ENCODE peak calls at places on chromosomes 2 and 18, in eight cellular contexts. Y is IMR-90, K is HCT116, A is GM12878, X is HepG2, F is A549, G is K562, V is SK-N-SH. D is an unnamed sample.

GRCh38 chr2:67309281-67309680 is 87.9 kb upstream of the ETAA1 start:
- DNase-seq in G (no peak), Y (peak; percentile 54), A (no peak), F (peak; percentile 55), X (peak; percentile 89), V (no peak), K (no peak), D (no peak)

GRCh38 chr2:129812071-129812470 is 167.4 kb upstream of the RAB6C start:
- DNase-seq in G (no peak), V (no peak), F (no peak), K (no peak), X (peak; percentile 20), A (peak; percentile 33), Y (no peak), D (no peak)

GRCh38 chr2:31286961-31287550 is 53.1 kb downstream of the EHD3 start:
- DNase-seq in Y (no peak), K (no peak), V (no peak), X (no peak), A (no peak), F (no peak), G (no peak), D (no peak)

GRCh38 chr2:201574754-201575153 is 68.5 kb downstream of the TMEM237 start:
- DNase-seq in K (no peak), A (no peak), X (no peak), G (no peak), Y (no peak), F (no peak), V (no peak), D (no peak)

GRCh38 chr2:160367887-160368286 is 125.7 kb downstream of the RBMS1 start:
- DNase-seq in K (no peak), V (no peak), Y (peak; percentile 98), F (peak; percentile 34), X (no peak), A (peak; percentile 7), G (no peak), D (no peak)

GRCh38 chr2:239273280-239274234 is 127.3 kb downstream of the HDAC4 start:
- DNase-seq in A (no peak), K (no peak), F (no peak), Y (no peak), V (no peak), X (no peak), G (no peak), D (no peak)

GRCh38 chr2:241734467-241735208 is at the start of gene D2HGDH:
- DNase-seq in A (no peak), F (peak; percentile 86), G (peak; percentile 91), V (peak; percentile 99), K (peak; percentile 47), X (peak; percentile 80), Y (peak; percentile 67), D (peak; percentile 50)

GRCh38 chr18:60962629-60963028 is 370.6 kb upstream of the CDH20 start:
- DNase-seq in X (no peak), K (no peak), G (no peak), Y (no peak), F (no peak), A (no peak), V (no peak), D (no peak)

GRCh38 chr2:188391354-188391753 is 99.7 kb downstream of the GULP1 start:
- DNase-seq in V (no peak), K (no peak), A (no peak), G (no peak), F (no peak), Y (peak; percentile 18), X (no peak), D (no peak)

GRCh38 chr2:10353931-10354330 is 51.2 kb downstream of the HPCAL1 start:
- DNase-seq in G (no peak), F (no peak), K (no peak), V (no peak), Y (no peak), X (no peak), A (no peak), D (no peak)

GRCh38 chr2:10349725-10350124 is 47.0 kb downstream of the HPCAL1 start:
- DNase-seq in G (no peak), X (no peak), K (no peak), V (no peak), A (no peak), F (no peak), Y (no peak), D (no peak)

GRCh38 chr2:10352361-10352760 is 49.7 kb downstream of the HPCAL1 start:
- DNase-seq in G (no peak), Y (no peak), K (no peak), F (no peak), V (no peak), X (no peak), A (no peak), D (no peak)

GRCh38 chr2:10352972-10353371 is 50.3 kb downstream of the HPCAL1 start:
- DNase-seq in A (no peak), V (no peak), K (no peak), X (no peak), Y (no peak), G (no peak), F (no peak), D (no peak)

DNA sequence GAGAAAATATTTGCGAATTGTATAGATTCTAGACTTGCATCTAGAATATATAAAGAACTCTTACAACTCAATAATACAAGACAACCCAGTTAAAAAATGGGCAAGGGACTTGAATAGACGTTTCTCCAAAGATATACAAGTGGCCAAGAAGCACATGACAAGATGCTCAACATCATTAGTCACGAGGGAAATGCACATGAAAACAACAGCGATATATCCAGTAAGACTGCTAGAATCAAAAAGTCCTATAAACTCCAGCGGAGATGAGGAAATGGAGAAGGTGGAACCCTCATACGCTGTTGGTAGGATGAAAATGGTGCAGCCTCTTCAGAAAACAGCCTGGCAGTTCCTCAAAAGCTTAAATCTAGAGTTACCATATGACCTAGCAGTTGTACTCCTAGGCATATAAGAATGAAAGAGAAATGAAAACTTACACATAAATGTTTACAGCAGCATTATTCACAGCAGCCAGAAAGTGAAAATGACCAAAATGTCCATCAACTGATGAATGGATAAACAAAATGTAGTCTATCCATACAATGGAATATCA is 48.0 kb downstream of the HPCAL1 start:
- DNase-seq in X (no peak), A (no peak), K (no peak), G (no peak), V (no peak), Y (no peak), F (no peak), D (no peak)
- TF ChIP-seq RAD21 in X (no peak), A (no peak), K (no peak), G (no peak), V (no peak), Y (no peak), F (no peak), D (no peak)

DNA sequence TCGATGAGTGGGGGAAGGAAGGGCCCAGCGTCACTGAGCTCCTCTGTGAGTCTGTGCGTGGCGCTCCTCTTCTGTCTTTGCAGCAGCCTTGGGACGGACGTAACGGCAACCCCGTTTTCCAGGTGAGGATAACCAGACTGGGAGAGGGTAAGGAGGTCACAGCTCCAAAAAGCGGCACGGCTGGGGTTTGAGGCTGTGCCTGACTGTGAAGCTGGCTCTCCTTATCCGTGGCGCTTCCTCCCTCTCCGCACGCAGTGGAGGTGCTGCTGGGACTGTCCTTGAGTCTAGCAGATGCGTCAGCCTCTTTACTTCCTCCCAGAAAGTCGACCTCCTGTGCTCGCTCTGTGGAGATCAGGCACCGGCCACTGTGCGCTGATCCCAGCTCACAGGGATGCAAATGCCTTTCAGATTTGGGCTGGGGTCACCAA is 29.9 kb upstream of the E2F6 start:
- DNase-seq in X (no peak), Y (no peak), G (no peak), K (no peak), F (no peak), V (no peak), A (no peak), D (no peak)
- TF ChIP-seq RAD21 in X (no peak), Y (no peak), G (no peak), K (no peak), F (no peak), V (no peak), A (no peak), D (no peak)

GRCh38 chr2:62706721-62707516 is 1.4 kb downstream of the EHBP1 start:
- DNase-seq in F (peak; percentile 21), V (no peak), X (peak; percentile 51), Y (no peak), G (no peak), A (no peak), K (no peak), D (no peak)

GRCh38 chr2:62708751-62709150 is 3.2 kb downstream of the EHBP1 start:
- DNase-seq in V (no peak), Y (no peak), F (no peak), A (no peak), X (no peak), K (no peak), G (no peak), D (no peak)

GRCh38 chr2:62704654-62705006 is 883 bp upstream of the EHBP1 start:
- DNase-seq in G (no peak), F (no peak), V (no peak), Y (no peak), A (no peak), K (no peak), X (no peak), D (no peak)

GRCh38 chr2:62705007-62705829 is at the start of gene EHBP1:
- DNase-seq in X (peak; percentile 100), A (peak; percentile 95), G (peak; percentile 99), V (peak; percentile 98), Y (peak; percentile 100), F (peak; percentile 100), K (peak; percentile 100), D (peak; percentile 97)

DNA sequence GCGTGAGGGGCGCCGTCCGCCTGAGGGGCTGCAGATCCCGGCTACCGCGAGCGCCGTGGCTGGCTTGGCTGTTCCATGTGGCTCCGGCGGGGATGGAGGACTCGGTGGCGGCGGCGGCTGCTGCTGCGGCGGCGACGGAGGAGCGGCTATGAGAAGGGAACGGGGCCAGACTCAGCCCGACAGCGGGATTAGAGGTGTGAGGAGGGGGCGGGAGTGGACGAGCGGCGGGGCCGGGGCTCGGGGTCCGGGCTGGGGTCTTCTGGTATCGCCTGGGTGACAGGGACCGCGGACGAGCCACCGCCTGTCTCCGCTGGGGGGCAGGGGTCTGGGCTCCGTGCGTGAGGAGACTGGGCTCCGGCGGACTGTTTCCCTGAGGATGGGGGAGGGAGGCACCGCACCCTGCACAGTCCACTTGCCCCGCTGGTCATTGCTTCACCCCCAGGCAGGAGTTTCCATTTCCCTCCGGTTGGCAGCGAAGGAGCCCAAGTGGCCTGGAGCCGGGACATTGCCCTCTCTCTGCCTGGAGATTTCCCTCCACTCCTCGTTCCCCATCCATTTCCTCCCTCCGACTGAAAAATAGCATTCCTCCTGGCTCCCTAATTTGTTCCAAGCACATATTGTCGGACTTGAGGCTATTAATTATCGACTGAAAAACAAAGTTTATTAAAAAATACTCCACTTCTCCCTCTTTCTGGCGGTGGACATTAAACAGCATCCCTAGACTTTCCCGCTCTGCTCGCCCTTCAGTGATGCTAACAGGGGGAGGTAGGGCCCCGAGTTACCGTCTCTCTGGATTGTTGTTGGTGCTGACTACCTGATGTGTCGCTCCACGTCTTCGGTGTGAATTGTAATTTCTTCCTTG is 577 bp downstream of the EHBP1 start:
- DNase-seq in F (peak; percentile 80), Y (peak; percentile 34), K (no peak), X (peak; percentile 71), A (no peak), V (peak; percentile 78), G (peak; percentile 74), D (no peak)
- TF ChIP-seq RAD21 in F (peak; percentile 31), Y (no peak), K (peak; percentile 5), X (peak; percentile 76), A (no peak), V (peak; percentile 17), G (peak; percentile 35), D (peak; percentile 29)

DNA sequence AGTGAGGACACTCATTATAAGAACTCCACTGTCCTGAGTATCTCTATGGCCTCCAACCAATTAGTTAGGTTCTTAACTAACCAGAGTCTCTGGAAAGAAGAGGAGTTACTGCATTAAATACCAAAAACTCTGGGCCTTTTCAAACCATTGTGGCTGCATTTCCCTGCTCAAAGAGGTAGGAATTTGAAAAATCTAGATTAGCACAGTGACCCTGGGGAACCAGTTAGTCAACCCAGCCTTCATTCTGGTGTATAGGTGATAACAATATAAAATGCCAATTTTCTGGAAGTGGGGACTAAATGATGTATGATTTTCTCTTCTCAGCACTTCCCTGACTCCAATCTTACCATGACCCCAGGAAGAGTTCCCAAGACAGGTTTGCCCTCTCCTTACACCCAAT is 287.8 kb upstream of the SETBP1 start:
- DNase-seq in K (no peak), G (no peak), A (no peak), V (no peak), F (no peak), X (no peak), Y (no peak), D (no peak)
- TF ChIP-seq RAD21 in K (no peak), G (no peak), A (no peak), V (no peak), F (no peak), X (no peak), Y (no peak), D (no peak)